ENCODE peak calls at places on chromosomes 1 and 21, in nine cellular contexts. P is ovary, Z is suprapubic skin, N is heart left ventricle, B is IMR-90, U is transverse colon, H is tibial nerve, O is body of pancreas, J is uterus. I is an unnamed sample.

GRCh38 chr1:40067023-40067422 is 26.5 kb downstream of the CAP1 start:
- DNase-seq in P (no peak), Z (no peak), N (no peak), B (peak), U (no peak), H (no peak), O (no peak), J (no peak), I (no peak)

GRCh38 chr21:32844653-32845443 is 73.3 kb upstream of the PAXBP1 start:
- DNase-seq in P (no peak), Z (no peak), N (no peak), B (peak), U (no peak), H (no peak), O (no peak), J (no peak), I (no peak)

GRCh38 chr1:84363019-84363418 is 35.3 kb upstream of the DNASE2B start:
- DNase-seq in P (no peak), Z (no peak), N (no peak), B (no peak), U (no peak), H (no peak), O (no peak), J (no peak), I (no peak)

GRCh38 chr1:3659093-3659492 is 6.8 kb downstream of the TP73 start:
- DNase-seq in P (no peak), Z (no peak), N (no peak), B (no peak), U (no peak), H (no peak), O (no peak), J (no peak), I (no peak)

GRCh38 chr1:19665456-19666138 is 922 bp downstream of the HTR6 start:
- DNase-seq in P (no peak), Z (no peak), N (no peak), B (no peak), U (no peak), H (no peak), O (no peak), J (no peak), I (no peak)

GRCh38 chr1:100785399-100786082 is 66.0 kb downstream of the VCAM1 start:
- DNase-seq in P (no peak), Z (no peak), N (no peak), B (peak), U (no peak), H (no peak), O (no peak), J (no peak), I (no peak)

GRCh38 chr1:154726443-154726842 is 118.5 kb upstream of the ADAR start:
- DNase-seq in P (no peak), Z (no peak), N (no peak), B (no peak), U (no peak), H (no peak), O (no peak), J (no peak), I (no peak)

GRCh38 chr1:6686294-6686693 is 15.3 kb downstream of the DNAJC11 start:
- DNase-seq in P (no peak), Z (no peak), N (no peak), B (peak), U (no peak), H (no peak), O (no peak), J (no peak), I (no peak)

GRCh38 chr21:8989883-8990325 is 1531.5 kb upstream of the TPTE start:
- DNase-seq in P (no peak), Z (peak), N (no peak), B (no peak), U (no peak), H (no peak), O (no peak), J (no peak), I (no peak)

GRCh38 chr21:42195378-42196031 is 23.4 kb upstream of the ABCG1 start:
- DNase-seq in P (no peak), Z (no peak), N (no peak), B (peak), U (peak), H (peak), O (no peak), J (no peak), I (no peak)

GRCh38 chr1:192639607-192640368 is 3.8 kb downstream of the RGS13 start:
- DNase-seq in P (no peak), Z (no peak), N (no peak), B (peak), U (no peak), H (no peak), O (no peak), J (no peak), I (no peak)

GRCh38 chr1:21164266-21164665 is 12.4 kb downstream of the EIF4G3 start:
- DNase-seq in P (no peak), Z (no peak), N (no peak), B (no peak), U (no peak), H (no peak), O (no peak), J (no peak), I (no peak)

GRCh38 chr1:168266644-168267186 is 14.0 kb upstream of the TBX19 start:
- DNase-seq in P (no peak), Z (no peak), N (no peak), B (no peak), U (no peak), H (no peak), O (no peak), J (no peak), I (no peak)

GRCh38 chr1:16101618-16102017 is 28.2 kb upstream of the FAM131C start:
- DNase-seq in P (no peak), Z (no peak), N (no peak), B (no peak), U (no peak), H (no peak), O (no peak), J (no peak), I (no peak)

GRCh38 chr1:199741586-199741985 is 285.9 kb upstream of the NR5A2 start:
- DNase-seq in P (no peak), Z (no peak), N (no peak), B (no peak), U (no peak), H (no peak), O (no peak), J (no peak), I (no peak)
- H3K27ac ChIP-seq in P (no peak), Z (no peak), N (no peak), B (no peak), U (no peak), H (no peak), O (no peak), J (no peak), I (no peak)

GRCh38 chr21:26801524-26801923 is 43.7 kb downstream of the ADAMTS1 start:
- DNase-seq in P (no peak), Z (no peak), N (no peak), B (peak), U (no peak), H (no peak), O (no peak), J (no peak), I (no peak)

GRCh38 chr21:26800455-26801454 is 44.5 kb downstream of the ADAMTS1 start:
- DNase-seq in P (peak), Z (no peak), N (peak), B (peak), U (no peak), H (peak), O (no peak), J (peak), I (no peak)

GRCh38 chr21:26798856-26799751 is 46.1 kb downstream of the ADAMTS1 start:
- DNase-seq in P (no peak), Z (no peak), N (no peak), B (peak), U (no peak), H (no peak), O (no peak), J (no peak), I (no peak)

GRCh38 chr21:26797878-26798456 is 47.2 kb downstream of the ADAMTS1 start:
- DNase-seq in P (no peak), Z (no peak), N (no peak), B (no peak), U (no peak), H (no peak), O (no peak), J (no peak), I (no peak)

GRCh38 chr21:26800001-26800400 is 45.2 kb downstream of the ADAMTS1 start:
- DNase-seq in P (peak), Z (no peak), N (no peak), B (peak), U (no peak), H (no peak), O (no peak), J (peak), I (no peak)
- TF ChIP-seq POLR2A in P (no peak), Z (no peak), N (no peak), B (no peak), U (no peak), H (peak), O (no peak), J (no peak), I (no peak)

GRCh38 chr1:117568999-117569398 is 36.8 kb upstream of the TENT5C start:
- DNase-seq in P (no peak), Z (no peak), N (no peak), B (no peak), U (no peak), H (no peak), O (no peak), J (no peak), I (no peak)
- TF ChIP-seq CTCF in P (no peak), Z (no peak), N (no peak), B (no peak), U (no peak), H (no peak), O (no peak), J (no peak), I (no peak)

GRCh38 chr1:160351629-160352028 is 8.4 kb downstream of the NCSTN start:
- DNase-seq in P (no peak), Z (no peak), N (no peak), B (no peak), U (no peak), H (no peak), O (no peak), J (no peak), I (no peak)
- H3K27ac ChIP-seq in P (no peak), Z (no peak), N (no peak), B (no peak), U (no peak), H (no peak), O (no peak), J (no peak), I (no peak)

GRCh38 chr1:178784131-178784536 is 59.1 kb downstream of the RALGPS2 start:
- DNase-seq in P (no peak), Z (no peak), N (no peak), B (no peak), U (no peak), H (no peak), O (no peak), J (no peak), I (no peak)
- TF ChIP-seq POLR2A in P (no peak), Z (no peak), N (no peak), B (no peak), U (no peak), H (no peak), O (no peak), J (no peak), I (no peak)